ENCODE peak calls at places on chromosomes 4 and X, in five cellular contexts. One of them, this sample, is unnamed.
A peak's percentile ranks its signal among the peaks of the same experiment; 100 is the strongest.

GRCh38 chr4:52844596-52844995 is 17.5 kb upstream of the RASL11B start:
- DNase-seq in left lung: no peak
- DNase-seq in adrenal gland: no peak
- DNase-seq in OCI-LY7: no peak
- DNase-seq in CD4-positive, CD25-positive, alpha-beta regulatory T cell: no peak
- DNase-seq in this sample: no peak

GRCh38 chr4:56909083-56909981 is 1.6 kb downstream of the REST start:
- DNase-seq in left lung: peak; percentile 57
- DNase-seq in adrenal gland: peak; percentile 63
- DNase-seq in OCI-LY7: peak; percentile 83
- DNase-seq in CD4-positive, CD25-positive, alpha-beta regulatory T cell: no peak
- DNase-seq in this sample: peak; percentile 58

GRCh38 chrX:47515941-47516649 is 33.1 kb upstream of the ZNF41 start:
- DNase-seq in left lung: no peak
- DNase-seq in adrenal gland: peak; percentile 41
- DNase-seq in OCI-LY7: no peak
- DNase-seq in CD4-positive, CD25-positive, alpha-beta regulatory T cell: no peak
- DNase-seq in this sample: no peak

GRCh38 chr4:173477016-173477415 is 53.0 kb downstream of the HAND2 start:
- DNase-seq in left lung: no peak
- DNase-seq in adrenal gland: no peak
- DNase-seq in OCI-LY7: no peak
- DNase-seq in CD4-positive, CD25-positive, alpha-beta regulatory T cell: no peak
- DNase-seq in this sample: no peak

GRCh38 chr4:38856046-38856445 is 571 bp downstream of the TLR6 start:
- DNase-seq in left lung: no peak
- DNase-seq in adrenal gland: peak; percentile 30
- DNase-seq in OCI-LY7: peak; percentile 69
- DNase-seq in CD4-positive, CD25-positive, alpha-beta regulatory T cell: no peak
- DNase-seq in this sample: no peak

GRCh38 chrX:70504772-70505450 is 60.3 kb downstream of the DLG3 start:
- DNase-seq in left lung: no peak
- DNase-seq in adrenal gland: no peak
- DNase-seq in OCI-LY7: no peak
- DNase-seq in CD4-positive, CD25-positive, alpha-beta regulatory T cell: no peak
- DNase-seq in this sample: no peak

GRCh38 chrX:56826020-56826419 is 97.0 kb downstream of the NBDY start:
- DNase-seq in left lung: no peak
- DNase-seq in adrenal gland: no peak
- DNase-seq in OCI-LY7: no peak
- DNase-seq in CD4-positive, CD25-positive, alpha-beta regulatory T cell: no peak
- DNase-seq in this sample: no peak

GRCh38 chrX:2614911-2615310 is 76.2 kb upstream of the CD99 start:
- DNase-seq in left lung: no peak
- DNase-seq in adrenal gland: no peak
- DNase-seq in OCI-LY7: no peak
- DNase-seq in CD4-positive, CD25-positive, alpha-beta regulatory T cell: no peak
- DNase-seq in this sample: no peak

GRCh38 chrX:49230500-49231232 is 2.5 kb downstream of the CACNA1F start:
- DNase-seq in left lung: peak; percentile 87
- DNase-seq in adrenal gland: peak; percentile 31
- DNase-seq in OCI-LY7: no peak
- DNase-seq in CD4-positive, CD25-positive, alpha-beta regulatory T cell: peak; percentile 34
- DNase-seq in this sample: peak; percentile 29

GRCh38 chr4:1330761-1331590 is 16.0 kb upstream of the UVSSA start:
- DNase-seq in left lung: no peak
- DNase-seq in adrenal gland: no peak
- DNase-seq in OCI-LY7: no peak
- DNase-seq in CD4-positive, CD25-positive, alpha-beta regulatory T cell: peak; percentile 59
- DNase-seq in this sample: peak; percentile 87

GRCh38 chrX:23779025-23779424 is 3.9 kb upstream of the SAT1 start:
- DNase-seq in left lung: no peak
- DNase-seq in adrenal gland: no peak
- DNase-seq in OCI-LY7: peak; percentile 3
- DNase-seq in CD4-positive, CD25-positive, alpha-beta regulatory T cell: no peak
- DNase-seq in this sample: no peak

GRCh38 chrX:149825424-149825823 is 43.7 kb downstream of the MAGEA9 start:
- DNase-seq in left lung: no peak
- DNase-seq in adrenal gland: peak; percentile 19
- DNase-seq in OCI-LY7: peak; percentile 21
- DNase-seq in CD4-positive, CD25-positive, alpha-beta regulatory T cell: peak; percentile 13
- DNase-seq in this sample: peak; percentile 29

GRCh38 chr4:84403656-84404055 is 95.4 kb downstream of the NKX6-1 start:
- DNase-seq in left lung: no peak
- DNase-seq in adrenal gland: no peak
- DNase-seq in OCI-LY7: no peak
- DNase-seq in CD4-positive, CD25-positive, alpha-beta regulatory T cell: no peak
- DNase-seq in this sample: no peak

GRCh38 chr4:105474110-105474518 is 252 bp upstream of the PPA2 start:
- DNase-seq in left lung: peak; percentile 90
- DNase-seq in adrenal gland: peak; percentile 90
- DNase-seq in OCI-LY7: no peak
- DNase-seq in CD4-positive, CD25-positive, alpha-beta regulatory T cell: no peak
- DNase-seq in this sample: no peak

GRCh38 chrX:15465347-15465746 is 27.8 kb downstream of the PIR start:
- DNase-seq in left lung: no peak
- DNase-seq in adrenal gland: no peak
- DNase-seq in OCI-LY7: peak; percentile 64
- DNase-seq in CD4-positive, CD25-positive, alpha-beta regulatory T cell: no peak
- DNase-seq in this sample: no peak

GRCh38 chr4:83340692-83341343 is 6.2 kb upstream of the HPSE start:
- DNase-seq in left lung: no peak
- DNase-seq in adrenal gland: no peak
- DNase-seq in OCI-LY7: peak; percentile 70
- DNase-seq in CD4-positive, CD25-positive, alpha-beta regulatory T cell: no peak
- DNase-seq in this sample: peak; percentile 30

GRCh38 chr4:125703443-125703842 is 388.7 kb downstream of the FAT4 start:
- DNase-seq in left lung: no peak
- DNase-seq in adrenal gland: no peak
- DNase-seq in OCI-LY7: no peak
- DNase-seq in CD4-positive, CD25-positive, alpha-beta regulatory T cell: no peak
- DNase-seq in this sample: no peak

GRCh38 chr4:180741703-180742102 is 1501.5 kb upstream of the TENM3 start:
- DNase-seq in left lung: no peak
- DNase-seq in adrenal gland: no peak
- DNase-seq in OCI-LY7: no peak
- DNase-seq in CD4-positive, CD25-positive, alpha-beta regulatory T cell: no peak
- DNase-seq in this sample: no peak

GRCh38 chrX:110280954-110281353 is 36.9 kb downstream of the AMMECR1 start:
- DNase-seq in left lung: no peak
- DNase-seq in adrenal gland: no peak
- DNase-seq in OCI-LY7: no peak
- DNase-seq in CD4-positive, CD25-positive, alpha-beta regulatory T cell: no peak
- DNase-seq in this sample: no peak

GRCh38 chr4:168383510-168383909 is 65.0 kb upstream of the DDX60 start:
- DNase-seq in left lung: no peak
- DNase-seq in adrenal gland: no peak
- DNase-seq in OCI-LY7: no peak
- DNase-seq in CD4-positive, CD25-positive, alpha-beta regulatory T cell: no peak
- DNase-seq in this sample: no peak

GRCh38 chr4:75497133-75497532 is 17.1 kb downstream of the RCHY1 start:
- DNase-seq in left lung: no peak
- DNase-seq in adrenal gland: no peak
- DNase-seq in OCI-LY7: no peak
- DNase-seq in CD4-positive, CD25-positive, alpha-beta regulatory T cell: no peak
- DNase-seq in this sample: no peak

GRCh38 chrX:85052636-85053343 is 49.1 kb downstream of the APOOL start:
- DNase-seq in left lung: no peak
- DNase-seq in adrenal gland: no peak
- DNase-seq in OCI-LY7: peak; percentile 1
- DNase-seq in CD4-positive, CD25-positive, alpha-beta regulatory T cell: no peak
- DNase-seq in this sample: no peak

GRCh38 chr4:101707596-101707995 is 82.9 kb upstream of the BANK1 start:
- DNase-seq in left lung: no peak
- DNase-seq in adrenal gland: no peak
- DNase-seq in OCI-LY7: no peak
- DNase-seq in CD4-positive, CD25-positive, alpha-beta regulatory T cell: no peak
- DNase-seq in this sample: no peak

GRCh38 chr4:48905363-48906015 is 1.1 kb downstream of the OCIAD2 start:
- DNase-seq in left lung: no peak
- DNase-seq in adrenal gland: no peak
- DNase-seq in OCI-LY7: no peak
- DNase-seq in CD4-positive, CD25-positive, alpha-beta regulatory T cell: no peak
- DNase-seq in this sample: no peak

GRCh38 chrX:38561951-38562719 is 793 bp downstream of the TSPAN7 start:
- DNase-seq in left lung: peak; percentile 31
- DNase-seq in adrenal gland: peak; percentile 38
- DNase-seq in OCI-LY7: no peak
- DNase-seq in CD4-positive, CD25-positive, alpha-beta regulatory T cell: no peak
- DNase-seq in this sample: peak; percentile 1

DNA sequence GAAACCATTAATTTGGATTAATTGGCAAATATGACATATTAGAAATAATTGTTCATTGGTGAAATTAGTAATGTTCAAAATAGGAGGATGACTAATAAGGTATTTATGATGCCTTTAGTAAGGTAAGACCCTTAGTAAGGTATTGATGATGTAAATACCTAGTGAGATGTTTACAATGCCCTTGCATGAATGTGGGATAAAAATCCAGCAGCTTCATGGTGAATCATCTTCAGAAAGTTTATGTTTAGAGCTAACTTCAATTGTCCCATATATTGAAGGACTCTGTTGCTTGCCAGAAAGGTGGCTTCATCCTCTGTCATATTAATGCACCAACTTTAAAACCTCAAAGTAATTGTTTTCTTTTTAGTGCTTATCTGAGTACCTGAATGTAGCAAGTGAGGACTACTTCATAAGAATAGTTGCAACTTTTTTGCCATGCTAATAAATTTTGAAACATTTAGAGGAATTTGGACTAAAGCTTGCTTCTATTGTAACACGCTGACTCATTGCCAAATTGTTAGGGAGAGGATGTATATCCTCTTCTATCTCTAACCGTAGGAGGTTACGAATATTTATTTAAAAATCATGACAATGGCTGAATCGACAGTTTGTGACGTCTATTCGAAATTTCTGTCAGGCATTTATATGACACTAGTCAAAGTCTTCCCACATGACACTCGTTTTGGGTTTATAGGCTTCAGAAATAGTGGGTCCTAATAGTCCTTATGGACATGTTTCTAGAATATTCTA is 174.1 kb upstream of the HS3ST1 start:
- DNase-seq in left lung: no peak
- DNase-seq in adrenal gland: no peak
- DNase-seq in OCI-LY7: no peak
- DNase-seq in CD4-positive, CD25-positive, alpha-beta regulatory T cell: no peak
- DNase-seq in this sample: no peak
- H3K4me1 ChIP-seq in left lung: no peaks in the 10 kb centered on the region
- H3K4me1 ChIP-seq in adrenal gland: no peaks in the 10 kb centered on the region
- H3K4me1 ChIP-seq in OCI-LY7: no peaks in the 10 kb centered on the region
- H3K4me1 ChIP-seq in CD4-positive, CD25-positive, alpha-beta regulatory T cell: no peaks in the 10 kb centered on the region
- H3K4me1 ChIP-seq in this sample: no peaks in the 10 kb centered on the region

DNA sequence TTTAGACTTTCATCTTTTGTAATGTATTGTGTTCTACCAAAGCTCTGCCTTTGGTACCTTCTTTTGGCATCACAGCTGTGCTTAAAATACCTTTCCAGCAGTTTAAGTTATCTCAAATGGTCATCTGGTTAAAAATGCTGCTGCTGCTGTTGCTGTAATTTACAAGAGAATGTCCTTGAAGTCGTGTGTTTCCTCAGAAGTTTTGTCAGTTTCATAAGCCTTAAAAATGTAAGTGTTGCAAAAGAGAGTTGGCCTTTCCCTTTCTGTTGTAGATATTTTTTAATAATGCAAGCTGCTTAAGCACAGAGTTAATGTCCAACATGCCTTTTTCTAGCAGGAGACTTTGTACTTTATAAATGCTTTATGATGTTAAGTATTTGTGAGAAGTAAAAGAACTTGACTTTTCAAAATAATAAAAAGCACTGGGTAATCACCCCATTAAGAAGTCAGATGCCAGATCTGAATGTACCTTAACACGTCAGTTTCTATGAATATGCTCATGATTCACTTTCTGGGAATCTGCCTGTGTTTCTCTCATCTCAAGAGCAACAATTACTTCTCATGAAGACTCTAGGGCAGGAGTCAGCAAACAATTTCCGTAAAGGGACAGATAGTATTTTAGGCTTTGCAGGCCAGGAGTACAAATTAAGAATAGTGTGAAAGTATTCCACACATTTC is 35.3 kb upstream of the TENM3 start:
- DNase-seq in left lung: no peak
- DNase-seq in adrenal gland: no peak
- DNase-seq in OCI-LY7: no peak
- DNase-seq in CD4-positive, CD25-positive, alpha-beta regulatory T cell: no peak
- DNase-seq in this sample: no peak
- H3K4me1 ChIP-seq in left lung: no peaks in the 10 kb centered on the region
- H3K4me1 ChIP-seq in adrenal gland: peaks cover 27% of the 10 kb centered on the region
- H3K4me1 ChIP-seq in OCI-LY7: no peaks in the 10 kb centered on the region
- H3K4me1 ChIP-seq in CD4-positive, CD25-positive, alpha-beta regulatory T cell: no peaks in the 10 kb centered on the region
- H3K4me1 ChIP-seq in this sample: no peaks in the 10 kb centered on the region

DNA sequence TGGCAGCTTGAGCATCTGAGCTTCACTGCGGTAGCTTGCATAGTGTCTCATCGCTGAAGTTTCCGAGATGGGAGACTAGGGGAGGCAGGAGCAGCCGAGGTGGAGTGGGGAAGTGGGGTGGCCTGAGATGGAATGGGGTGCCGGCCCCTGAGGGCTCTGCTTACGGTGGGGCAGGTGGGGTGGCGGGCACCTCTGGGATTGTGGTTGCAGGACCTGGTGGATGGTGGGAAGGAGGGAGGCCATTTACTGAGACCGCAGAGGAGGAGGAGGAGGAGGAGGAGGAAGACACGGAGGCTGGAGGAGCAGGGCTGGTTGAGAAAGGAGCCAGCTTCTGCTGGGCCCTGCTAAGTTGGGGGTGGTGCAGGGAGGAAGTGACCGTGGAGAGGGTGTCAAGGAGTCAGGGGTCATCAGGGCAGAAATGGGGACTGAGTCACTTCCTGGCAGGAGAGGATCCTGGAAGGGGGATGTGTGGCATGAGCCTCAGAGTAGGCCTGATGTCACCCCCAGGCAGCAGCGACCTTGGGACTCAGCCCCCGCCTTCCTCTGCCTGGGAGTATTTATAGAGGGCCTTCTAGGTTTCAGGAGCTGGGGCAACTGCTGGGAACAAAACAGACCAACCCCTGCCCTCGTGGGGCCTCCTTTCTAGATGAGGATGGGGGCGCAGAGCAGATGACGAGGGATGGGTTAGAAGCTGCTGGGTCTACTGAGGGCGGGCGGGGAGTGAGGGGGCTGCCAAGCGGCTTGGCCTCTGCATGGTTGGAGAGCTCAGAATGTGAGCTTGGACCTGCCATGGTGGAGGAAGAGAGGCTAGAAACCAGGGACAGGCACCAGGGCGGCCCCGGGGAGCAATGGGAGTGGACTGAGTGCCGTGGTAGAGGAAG is 213.4 kb upstream of the PSAPL1 start:
- DNase-seq in left lung: peak; percentile 77
- DNase-seq in adrenal gland: peak; percentile 64
- DNase-seq in OCI-LY7: no peak
- DNase-seq in CD4-positive, CD25-positive, alpha-beta regulatory T cell: no peak
- DNase-seq in this sample: no peak
- H3K4me1 ChIP-seq in left lung: peaks cover 80% of the 10 kb centered on the region
- H3K4me1 ChIP-seq in adrenal gland: peaks cover 21% of the 10 kb centered on the region
- H3K4me1 ChIP-seq in OCI-LY7: peaks cover 31% of the 10 kb centered on the region
- H3K4me1 ChIP-seq in CD4-positive, CD25-positive, alpha-beta regulatory T cell: peaks cover 14% of the 10 kb centered on the region
- H3K4me1 ChIP-seq in this sample: peaks cover 39% of the 10 kb centered on the region

DNA sequence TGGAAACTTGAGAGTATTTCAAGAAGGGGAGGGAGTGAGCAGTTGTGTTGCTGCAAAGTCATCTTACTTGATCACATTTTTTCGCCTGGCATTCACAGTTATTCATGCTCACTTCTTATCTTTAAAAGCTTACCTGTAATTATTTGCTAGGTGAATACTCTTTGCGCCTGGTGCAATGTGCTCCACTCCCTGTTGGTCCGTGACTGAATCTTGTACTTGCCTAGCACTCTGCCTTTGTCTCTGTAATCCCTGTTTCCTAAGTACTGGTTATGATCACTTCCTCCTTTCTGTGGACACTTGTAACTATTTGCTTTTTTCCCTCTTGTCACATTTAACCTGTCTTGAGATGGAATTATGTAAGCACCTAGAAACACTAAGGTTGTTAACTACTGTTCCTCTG is 5.8 kb downstream of the BMP2K start:
- DNase-seq in left lung: no peak
- DNase-seq in adrenal gland: no peak
- DNase-seq in OCI-LY7: peak; percentile 22
- DNase-seq in CD4-positive, CD25-positive, alpha-beta regulatory T cell: no peak
- DNase-seq in this sample: no peak
- H3K4me1 ChIP-seq in left lung: peaks cover 67% of the 10 kb centered on the region
- H3K4me1 ChIP-seq in adrenal gland: peaks cover 42% of the 10 kb centered on the region
- H3K4me1 ChIP-seq in OCI-LY7: peaks cover 54% of the 10 kb centered on the region
- H3K4me1 ChIP-seq in CD4-positive, CD25-positive, alpha-beta regulatory T cell: peaks cover 9% of the 10 kb centered on the region
- H3K4me1 ChIP-seq in this sample: peaks cover 7% of the 10 kb centered on the region

This sample was measured in CD4-positive, alpha-beta memory T cell.